ENCODE peak calls at places on chromosomes 6 and 20, in nine cellular contexts. L, J, G, N, A, M, T, U and S are unnamed samples.

GRCh38 chr6:107642348-107643347 is 152.7 kb downstream of the SOBP start:
- DNase-seq in T (no peak), J (no peak), U (no peak), N (no peak), L (no peak), A (no peak), G (no peak), M (no peak), S (no peak)

GRCh38 chr20:2528671-2529070 is 7.7 kb upstream of the TMC2 start:
- DNase-seq in M (no peak), G (no peak), L (no peak), N (no peak), A (no peak), U (no peak), T (peak), J (no peak), S (no peak)

GRCh38 chr20:17835240-17835940 is 133.2 kb downstream of the SNX5 start:
- DNase-seq in A (peak), J (no peak), G (no peak), N (no peak), L (peak), U (no peak), T (peak), M (no peak), S (no peak)

GRCh38 chr6:16316741-16317251 is 78.4 kb downstream of the GMPR start:
- DNase-seq in G (peak), T (peak), N (no peak), M (no peak), L (no peak), J (no peak), U (no peak), A (no peak), S (no peak)

GRCh38 chr20:38141154-38141888 is 23.7 kb downstream of the TGM2 start:
- DNase-seq in N (no peak), L (peak), M (no peak), G (no peak), T (no peak), U (no peak), J (no peak), A (no peak), S (no peak)

GRCh38 chr6:163308629-163309276 is 105.8 kb upstream of the QKI start:
- DNase-seq in N (no peak), T (no peak), U (no peak), A (no peak), M (no peak), G (no peak), J (no peak), L (no peak), S (no peak)

GRCh38 chr6:4941782-4942672 is 61.8 kb downstream of the RPP40 start:
- DNase-seq in N (no peak), U (peak), G (peak), T (peak), L (no peak), A (peak), J (no peak), M (no peak), S (peak)

GRCh38 chr6:837380-837779 is 144.4 kb upstream of the EXOC2 start:
- DNase-seq in U (no peak), T (no peak), N (no peak), G (no peak), M (no peak), L (no peak), J (no peak), A (no peak), S (no peak)

GRCh38 chr20:33005132-33005566 is 916 bp upstream of the SUN5 start:
- DNase-seq in L (no peak), J (no peak), M (no peak), T (no peak), G (peak), U (peak), N (no peak), A (no peak), S (no peak)

GRCh38 chr20:10240655-10241054 is 22.0 kb downstream of the SNAP25 start:
- DNase-seq in L (no peak), T (no peak), M (no peak), U (no peak), J (no peak), G (no peak), A (no peak), N (no peak), S (no peak)

GRCh38 chr6:116533233-116533957 is 12.1 kb downstream of the TRAPPC3L start:
- DNase-seq in N (no peak), G (no peak), U (no peak), A (no peak), J (no peak), L (no peak), T (peak), M (no peak), S (no peak)

GRCh38 chr20:38764563-38765355 is 16.5 kb downstream of the ACTR5 start:
- DNase-seq in L (no peak), N (no peak), G (no peak), J (no peak), M (peak), T (peak), A (peak), U (peak), S (peak)

GRCh38 chr20:32695089-32695488 is 21.3 kb upstream of the C20orf203 start:
- DNase-seq in U (no peak), N (no peak), J (no peak), L (no peak), M (no peak), T (no peak), G (no peak), A (no peak), S (no peak)

GRCh38 chr6:27502508-27503435 is 29.9 kb upstream of the ZNF184 start:
- DNase-seq in M (peak), N (peak), J (peak), L (no peak), T (peak), G (peak), U (peak), A (no peak), S (peak)

GRCh38 chr20:34808583-34808982 is 16.9 kb downstream of the NCOA6 start:
- DNase-seq in M (no peak), T (no peak), J (no peak), L (no peak), N (no peak), U (no peak), G (no peak), A (no peak), S (no peak)

GRCh38 chr6:73032586-73032985 is 192.7 kb downstream of the KHDC1L start:
- DNase-seq in A (no peak), J (no peak), U (no peak), M (no peak), G (no peak), T (no peak), L (no peak), N (no peak), S (no peak)

GRCh38 chr6:33604941-33605854 is 15.9 kb upstream of the ITPR3 start:
- DNase-seq in G (no peak), J (no peak), M (no peak), L (no peak), N (no peak), A (no peak), T (no peak), U (no peak), S (no peak)

GRCh38 chr6:150929403-150929802 is 63.9 kb downstream of the MTHFD1L start:
- DNase-seq in M (no peak), U (no peak), T (no peak), N (no peak), L (no peak), A (no peak), J (no peak), G (no peak), S (no peak)

GRCh38 chr6:34926655-34927054 is 37.6 kb downstream of the ANKS1A start:
- DNase-seq in J (no peak), T (no peak), N (no peak), A (no peak), U (no peak), M (no peak), G (no peak), L (no peak), S (no peak)

GRCh38 chr6:484086-484728 is 92.7 kb downstream of the IRF4 start:
- DNase-seq in J (no peak), M (no peak), N (no peak), U (no peak), T (no peak), L (no peak), G (no peak), A (no peak), S (no peak)

GRCh38 chr6:16670183-16670582 is 91.1 kb downstream of the ATXN1 start:
- DNase-seq in N (no peak), L (peak), U (no peak), M (no peak), J (no peak), T (peak), G (no peak), A (no peak), S (no peak)

GRCh38 chr6:55925292-55925691 is 49.9 kb upstream of the BMP5 start:
- DNase-seq in L (no peak), T (peak), N (no peak), G (no peak), J (no peak), A (peak), M (no peak), U (no peak), S (peak)

GRCh38 chr20:4722993-4723392 is 1.3 kb downstream of the PRND start:
- DNase-seq in T (no peak), M (no peak), L (no peak), U (no peak), J (no peak), A (no peak), N (no peak), G (no peak), S (no peak)

GRCh38 chr6:108455688-108456087 is 105.0 kb upstream of the FOXO3 start:
- DNase-seq in L (no peak), G (no peak), J (no peak), M (no peak), A (no peak), N (no peak), U (no peak), T (no peak), S (no peak)

GRCh38 chr6:83615025-83615999 is 93.6 kb downstream of the SNAP91 start:
- DNase-seq in A (peak), N (no peak), L (no peak), M (no peak), G (peak), J (no peak), T (peak), U (no peak), S (peak)

GRCh38 chr20:3340443-3340842 is 67.0 kb downstream of the DNAAF9 start:
- DNase-seq in L (peak), A (no peak), G (no peak), J (no peak), N (no peak), U (no peak), T (peak), M (no peak), S (no peak)

GRCh38 chr6:86581833-86582232 is 355.5 kb upstream of the HTR1E start:
- DNase-seq in G (no peak), N (no peak), T (no peak), J (no peak), L (no peak), M (no peak), U (no peak), A (no peak), S (no peak)

GRCh38 chr20:10729785-10730184 is 56.0 kb upstream of the JAG1 start:
- DNase-seq in G (no peak), U (no peak), N (no peak), A (no peak), T (no peak), J (no peak), M (no peak), L (no peak), S (no peak)